ENCODE peak calls at places on chromosomes 2 and 18, in nine cellular contexts. One of them, this sample, is unnamed. For H3K4me1, the result is how much of the 10 kb centered on the place peaks cover.

GRCh38 chr2:192051533-192051932 is 143.2 kb downstream of the TMEFF2 start:
- DNase-seq in OCI-LY7: no peak
- DNase-seq in fibroblast of lung: no peak
- DNase-seq in heart right ventricle: no peak
- DNase-seq in transverse colon: no peak
- DNase-seq in pancreas: no peak
- DNase-seq in GM23338: no peak
- DNase-seq in adrenal gland: no peak
- DNase-seq in CD8-positive, alpha-beta memory T cell: no peak
- DNase-seq in this sample: no peak

GRCh38 chr2:26633351-26633945 is 7.7 kb downstream of the CIB4 start:
- DNase-seq in OCI-LY7: no peak
- DNase-seq in fibroblast of lung: no peak
- DNase-seq in heart right ventricle: no peak
- DNase-seq in transverse colon: no peak
- DNase-seq in pancreas: no peak
- DNase-seq in GM23338: no peak
- DNase-seq in adrenal gland: peak
- DNase-seq in CD8-positive, alpha-beta memory T cell: no peak
- DNase-seq in this sample: no peak

GRCh38 chr18:51513525-51513924 is 316.0 kb upstream of the MEX3C start:
- DNase-seq in OCI-LY7: no peak
- DNase-seq in fibroblast of lung: no peak
- DNase-seq in heart right ventricle: no peak
- DNase-seq in transverse colon: no peak
- DNase-seq in pancreas: no peak
- DNase-seq in GM23338: no peak
- DNase-seq in adrenal gland: no peak
- DNase-seq in CD8-positive, alpha-beta memory T cell: no peak
- DNase-seq in this sample: no peak

GRCh38 chr2:219661197-219661954 is 33.9 kb downstream of the SLC4A3 start:
- DNase-seq in OCI-LY7: no peak
- DNase-seq in fibroblast of lung: peak
- DNase-seq in heart right ventricle: no peak
- DNase-seq in transverse colon: no peak
- DNase-seq in pancreas: no peak
- DNase-seq in GM23338: no peak
- DNase-seq in adrenal gland: no peak
- DNase-seq in CD8-positive, alpha-beta memory T cell: no peak
- DNase-seq in this sample: no peak

GRCh38 chr2:171598713-171599319 is 76.5 kb downstream of the CYBRD1 start:
- DNase-seq in OCI-LY7: peak
- DNase-seq in fibroblast of lung: peak
- DNase-seq in heart right ventricle: no peak
- DNase-seq in transverse colon: peak
- DNase-seq in pancreas: peak
- DNase-seq in GM23338: peak
- DNase-seq in adrenal gland: peak
- DNase-seq in CD8-positive, alpha-beta memory T cell: peak
- DNase-seq in this sample: peak

GRCh38 chr2:71674158-71674807 is 220.9 kb downstream of the DYSF start:
- DNase-seq in OCI-LY7: no peak
- DNase-seq in fibroblast of lung: no peak
- DNase-seq in heart right ventricle: no peak
- DNase-seq in transverse colon: no peak
- DNase-seq in pancreas: no peak
- DNase-seq in GM23338: no peak
- DNase-seq in adrenal gland: no peak
- DNase-seq in CD8-positive, alpha-beta memory T cell: no peak
- DNase-seq in this sample: no peak

GRCh38 chr2:223101340-223102039 is 49.5 kb downstream of the KCNE4 start:
- DNase-seq in OCI-LY7: peak
- DNase-seq in fibroblast of lung: peak
- DNase-seq in heart right ventricle: no peak
- DNase-seq in transverse colon: no peak
- DNase-seq in pancreas: peak
- DNase-seq in GM23338: peak
- DNase-seq in adrenal gland: no peak
- DNase-seq in CD8-positive, alpha-beta memory T cell: no peak
- DNase-seq in this sample: peak

GRCh38 chr2:169928463-169928864 is 101.2 kb downstream of the UBR3 start:
- DNase-seq in OCI-LY7: peak
- DNase-seq in fibroblast of lung: peak
- DNase-seq in heart right ventricle: no peak
- DNase-seq in transverse colon: no peak
- DNase-seq in pancreas: no peak
- DNase-seq in GM23338: peak
- DNase-seq in adrenal gland: no peak
- DNase-seq in CD8-positive, alpha-beta memory T cell: no peak
- DNase-seq in this sample: peak

GRCh38 chr2:164693390-164693789 is 72.1 kb upstream of the GRB14 start:
- DNase-seq in OCI-LY7: no peak
- DNase-seq in fibroblast of lung: no peak
- DNase-seq in heart right ventricle: no peak
- DNase-seq in transverse colon: no peak
- DNase-seq in pancreas: no peak
- DNase-seq in GM23338: no peak
- DNase-seq in adrenal gland: no peak
- DNase-seq in CD8-positive, alpha-beta memory T cell: no peak
- DNase-seq in this sample: no peak

GRCh38 chr2:170739048-170739447 is 23.9 kb downstream of the SP5 start:
- DNase-seq in OCI-LY7: no peak
- DNase-seq in fibroblast of lung: peak
- DNase-seq in heart right ventricle: no peak
- DNase-seq in transverse colon: no peak
- DNase-seq in pancreas: no peak
- DNase-seq in GM23338: no peak
- DNase-seq in adrenal gland: no peak
- DNase-seq in CD8-positive, alpha-beta memory T cell: no peak
- DNase-seq in this sample: no peak

GRCh38 chr2:203808041-203808750 is 59.4 kb upstream of the CTLA4 start:
- DNase-seq in OCI-LY7: no peak
- DNase-seq in fibroblast of lung: peak
- DNase-seq in heart right ventricle: no peak
- DNase-seq in transverse colon: no peak
- DNase-seq in pancreas: no peak
- DNase-seq in GM23338: peak
- DNase-seq in adrenal gland: no peak
- DNase-seq in CD8-positive, alpha-beta memory T cell: no peak
- DNase-seq in this sample: no peak

GRCh38 chr2:144079808-144080207 is 440.1 kb downstream of the ZEB2 start:
- DNase-seq in OCI-LY7: no peak
- DNase-seq in fibroblast of lung: no peak
- DNase-seq in heart right ventricle: no peak
- DNase-seq in transverse colon: no peak
- DNase-seq in pancreas: no peak
- DNase-seq in GM23338: no peak
- DNase-seq in adrenal gland: no peak
- DNase-seq in CD8-positive, alpha-beta memory T cell: no peak
- DNase-seq in this sample: no peak

GRCh38 chr2:217994776-217995274 is 8.0 kb downstream of the TNS1 start:
- DNase-seq in OCI-LY7: no peak
- DNase-seq in fibroblast of lung: peak
- DNase-seq in heart right ventricle: no peak
- DNase-seq in transverse colon: no peak
- DNase-seq in pancreas: peak
- DNase-seq in GM23338: no peak
- DNase-seq in adrenal gland: peak
- DNase-seq in CD8-positive, alpha-beta memory T cell: no peak
- DNase-seq in this sample: no peak

GRCh38 chr2:217995741-217996141 is 7.1 kb downstream of the TNS1 start:
- DNase-seq in OCI-LY7: no peak
- DNase-seq in fibroblast of lung: peak
- DNase-seq in heart right ventricle: peak
- DNase-seq in transverse colon: no peak
- DNase-seq in pancreas: peak
- DNase-seq in GM23338: no peak
- DNase-seq in adrenal gland: peak
- DNase-seq in CD8-positive, alpha-beta memory T cell: no peak
- DNase-seq in this sample: no peak

GRCh38 chr2:217993817-217994459 is 8.9 kb downstream of the TNS1 start:
- DNase-seq in OCI-LY7: peak
- DNase-seq in fibroblast of lung: peak
- DNase-seq in heart right ventricle: peak
- DNase-seq in transverse colon: peak
- DNase-seq in pancreas: peak
- DNase-seq in GM23338: peak
- DNase-seq in adrenal gland: peak
- DNase-seq in CD8-positive, alpha-beta memory T cell: peak
- DNase-seq in this sample: peak

GRCh38 chr2:217997510-217997909 is 5.3 kb downstream of the TNS1 start:
- DNase-seq in OCI-LY7: no peak
- DNase-seq in fibroblast of lung: no peak
- DNase-seq in heart right ventricle: no peak
- DNase-seq in transverse colon: no peak
- DNase-seq in pancreas: no peak
- DNase-seq in GM23338: no peak
- DNase-seq in adrenal gland: no peak
- DNase-seq in CD8-positive, alpha-beta memory T cell: no peak
- DNase-seq in this sample: no peak

DNA sequence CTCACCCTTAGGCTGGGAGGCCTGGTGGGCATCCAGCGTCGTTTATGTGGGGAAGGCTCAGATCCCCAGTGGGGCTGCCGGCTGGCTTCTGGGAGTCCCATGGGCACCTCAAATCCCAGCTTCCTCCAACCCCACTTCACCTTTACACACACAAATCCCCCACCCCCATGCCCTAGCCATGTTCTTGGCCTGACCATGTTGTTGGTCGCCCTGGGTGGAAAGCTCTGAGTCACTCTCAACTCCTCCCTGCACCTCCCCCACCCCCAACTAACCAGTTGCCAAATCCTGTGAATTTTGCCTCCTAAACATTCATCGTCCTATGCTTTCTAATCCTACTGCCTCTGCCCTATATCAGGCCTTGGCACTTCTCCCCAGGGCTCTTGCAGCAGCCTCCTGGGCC is 6.5 kb downstream of the TNS1 start:
- DNase-seq in OCI-LY7: no peak
- DNase-seq in fibroblast of lung: peak
- DNase-seq in heart right ventricle: no peak
- DNase-seq in transverse colon: no peak
- DNase-seq in pancreas: peak
- DNase-seq in GM23338: no peak
- DNase-seq in adrenal gland: peak
- DNase-seq in CD8-positive, alpha-beta memory T cell: no peak
- DNase-seq in this sample: no peak
- H3K4me3 ChIP-seq in OCI-LY7: no peak
- H3K4me3 ChIP-seq in fibroblast of lung: no peak
- H3K4me3 ChIP-seq in heart right ventricle: no peak
- H3K4me3 ChIP-seq in transverse colon: no peak
- H3K4me3 ChIP-seq in pancreas: no peak
- H3K4me3 ChIP-seq in GM23338: no peak
- H3K4me3 ChIP-seq in adrenal gland: no peak
- H3K4me3 ChIP-seq in CD8-positive, alpha-beta memory T cell: no peak
- H3K4me3 ChIP-seq in this sample: no peak

DNA sequence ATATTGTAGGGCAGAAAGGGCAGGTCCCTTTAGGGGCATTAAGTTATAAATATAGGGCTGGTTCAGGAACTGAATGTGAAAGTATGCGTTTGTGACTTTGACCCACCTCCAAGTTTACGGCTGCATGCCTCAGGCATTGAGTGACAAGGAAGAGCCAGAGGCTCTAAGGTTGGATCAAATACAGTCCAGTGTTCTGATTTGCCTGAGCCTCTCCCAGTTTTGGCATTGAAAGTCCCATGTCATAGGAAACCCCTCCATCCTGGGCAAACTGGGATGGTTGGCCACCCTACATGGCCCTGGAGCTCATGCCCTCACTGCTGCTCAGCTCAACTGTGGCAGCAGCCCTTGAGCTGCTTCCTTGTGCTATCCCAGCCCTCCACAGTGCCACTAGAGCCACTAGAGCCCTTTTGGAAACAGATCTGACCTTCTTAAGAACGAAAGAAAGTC is 29.9 kb downstream of the HK2 start:
- DNase-seq in OCI-LY7: no peak
- DNase-seq in fibroblast of lung: no peak
- DNase-seq in heart right ventricle: no peak
- DNase-seq in transverse colon: peak
- DNase-seq in pancreas: no peak
- DNase-seq in GM23338: no peak
- DNase-seq in adrenal gland: no peak
- DNase-seq in CD8-positive, alpha-beta memory T cell: no peak
- DNase-seq in this sample: no peak
- H3K4me1 ChIP-seq in OCI-LY7: under half
- H3K4me1 ChIP-seq in fibroblast of lung: under half
- H3K4me1 ChIP-seq in heart right ventricle: under half
- H3K4me1 ChIP-seq in transverse colon: under half
- H3K4me1 ChIP-seq in pancreas: under half
- H3K4me1 ChIP-seq in GM23338: under half
- H3K4me1 ChIP-seq in adrenal gland: under half
- H3K4me1 ChIP-seq in CD8-positive, alpha-beta memory T cell: under half
- H3K4me1 ChIP-seq in this sample: under half

GRCh38 chr2:118968031-118968430 is 26.0 kb downstream of the MARCO start:
- DNase-seq in OCI-LY7: no peak
- DNase-seq in fibroblast of lung: no peak
- DNase-seq in heart right ventricle: no peak
- DNase-seq in transverse colon: no peak
- DNase-seq in pancreas: no peak
- DNase-seq in GM23338: no peak
- DNase-seq in adrenal gland: no peak
- DNase-seq in CD8-positive, alpha-beta memory T cell: no peak
- DNase-seq in this sample: no peak
- H3K4me3 ChIP-seq in OCI-LY7: no peak
- H3K4me3 ChIP-seq in fibroblast of lung: no peak
- H3K4me3 ChIP-seq in heart right ventricle: no peak
- H3K4me3 ChIP-seq in transverse colon: no peak
- H3K4me3 ChIP-seq in pancreas: no peak
- H3K4me3 ChIP-seq in GM23338: no peak
- H3K4me3 ChIP-seq in adrenal gland: no peak
- H3K4me3 ChIP-seq in CD8-positive, alpha-beta memory T cell: no peak
- H3K4me3 ChIP-seq in this sample: no peak

GRCh38 chr2:217901400-217901799 is 101.4 kb downstream of the TNS1 start:
- DNase-seq in OCI-LY7: no peak
- DNase-seq in fibroblast of lung: no peak
- DNase-seq in heart right ventricle: no peak
- DNase-seq in transverse colon: no peak
- DNase-seq in pancreas: no peak
- DNase-seq in GM23338: no peak
- DNase-seq in adrenal gland: no peak
- DNase-seq in CD8-positive, alpha-beta memory T cell: no peak
- DNase-seq in this sample: no peak

GRCh38 chr2:217901826-217902225 is 101.0 kb downstream of the TNS1 start:
- DNase-seq in OCI-LY7: no peak
- DNase-seq in fibroblast of lung: peak
- DNase-seq in heart right ventricle: no peak
- DNase-seq in transverse colon: no peak
- DNase-seq in pancreas: no peak
- DNase-seq in GM23338: no peak
- DNase-seq in adrenal gland: peak
- DNase-seq in CD8-positive, alpha-beta memory T cell: no peak
- DNase-seq in this sample: no peak

GRCh38 chr2:217900780-217901360 is 101.9 kb downstream of the TNS1 start:
- DNase-seq in OCI-LY7: no peak
- DNase-seq in fibroblast of lung: no peak
- DNase-seq in heart right ventricle: no peak
- DNase-seq in transverse colon: no peak
- DNase-seq in pancreas: no peak
- DNase-seq in GM23338: no peak
- DNase-seq in adrenal gland: no peak
- DNase-seq in CD8-positive, alpha-beta memory T cell: no peak
- DNase-seq in this sample: no peak

GRCh38 chr2:217899231-217900009 is 103.4 kb downstream of the TNS1 start:
- DNase-seq in OCI-LY7: peak
- DNase-seq in fibroblast of lung: peak
- DNase-seq in heart right ventricle: peak
- DNase-seq in transverse colon: peak
- DNase-seq in pancreas: peak
- DNase-seq in GM23338: peak
- DNase-seq in adrenal gland: peak
- DNase-seq in CD8-positive, alpha-beta memory T cell: no peak
- DNase-seq in this sample: no peak

GRCh38 chr2:217900010-217900779 is 102.6 kb downstream of the TNS1 start:
- DNase-seq in OCI-LY7: no peak
- DNase-seq in fibroblast of lung: no peak
- DNase-seq in heart right ventricle: no peak
- DNase-seq in transverse colon: no peak
- DNase-seq in pancreas: no peak
- DNase-seq in GM23338: peak
- DNase-seq in adrenal gland: no peak
- DNase-seq in CD8-positive, alpha-beta memory T cell: no peak
- DNase-seq in this sample: no peak
- H3K4me1 ChIP-seq in OCI-LY7: under half
- H3K4me1 ChIP-seq in fibroblast of lung: under half
- H3K4me1 ChIP-seq in heart right ventricle: half or more
- H3K4me1 ChIP-seq in transverse colon: half or more
- H3K4me1 ChIP-seq in pancreas: half or more
- H3K4me1 ChIP-seq in GM23338: under half
- H3K4me1 ChIP-seq in adrenal gland: half or more
- H3K4me1 ChIP-seq in CD8-positive, alpha-beta memory T cell: under half
- H3K4me1 ChIP-seq in this sample: under half

This sample was measured in HAP-1.